ENCODE peak calls at places on chromosomes 1 and 21, in eight cellular contexts. One of them, this sample, is unnamed.

GRCh38 chr1:65068202-65069011 is 79.6 kb upstream of the AK4 start:
- DNase-seq in PC-3: peak
- DNase-seq in OCI-LY7: peak
- DNase-seq in MM.1S: peak
- DNase-seq in GM23338: peak
- DNase-seq in hepatocyte: peak
- DNase-seq in HCT116: no peak
- DNase-seq in SK-N-SH: peak
- DNase-seq in this sample: no peak

GRCh38 chr1:20462397-20462796 is 23.6 kb downstream of the CAMK2N1 start:
- DNase-seq in PC-3: no peak
- DNase-seq in OCI-LY7: no peak
- DNase-seq in MM.1S: no peak
- DNase-seq in GM23338: no peak
- DNase-seq in hepatocyte: no peak
- DNase-seq in HCT116: no peak
- DNase-seq in SK-N-SH: no peak
- DNase-seq in this sample: no peak

GRCh38 chr1:77292551-77292950 is 10.7 kb downstream of the AK5 start:
- DNase-seq in PC-3: no peak
- DNase-seq in OCI-LY7: no peak
- DNase-seq in MM.1S: no peak
- DNase-seq in GM23338: no peak
- DNase-seq in hepatocyte: no peak
- DNase-seq in HCT116: no peak
- DNase-seq in SK-N-SH: no peak
- DNase-seq in this sample: no peak

GRCh38 chr1:41648230-41648629 is 163.7 kb upstream of the EDN2 start:
- DNase-seq in PC-3: no peak
- DNase-seq in OCI-LY7: no peak
- DNase-seq in MM.1S: no peak
- DNase-seq in GM23338: no peak
- DNase-seq in hepatocyte: no peak
- DNase-seq in HCT116: no peak
- DNase-seq in SK-N-SH: no peak
- DNase-seq in this sample: no peak

GRCh38 chr21:45260191-45260795 is 27.4 kb downstream of the POFUT2 start:
- DNase-seq in PC-3: no peak
- DNase-seq in OCI-LY7: no peak
- DNase-seq in MM.1S: no peak
- DNase-seq in GM23338: no peak
- DNase-seq in hepatocyte: no peak
- DNase-seq in HCT116: no peak
- DNase-seq in SK-N-SH: peak
- DNase-seq in this sample: no peak

GRCh38 chr1:202286622-202287097 is 55.1 kb downstream of the UBE2T start:
- DNase-seq in PC-3: peak
- DNase-seq in OCI-LY7: no peak
- DNase-seq in MM.1S: no peak
- DNase-seq in GM23338: no peak
- DNase-seq in hepatocyte: no peak
- DNase-seq in HCT116: no peak
- DNase-seq in SK-N-SH: no peak
- DNase-seq in this sample: no peak

GRCh38 chr1:64263335-64263734 is 59.9 kb downstream of the UBE2U start:
- DNase-seq in PC-3: peak
- DNase-seq in OCI-LY7: no peak
- DNase-seq in MM.1S: no peak
- DNase-seq in GM23338: no peak
- DNase-seq in hepatocyte: no peak
- DNase-seq in HCT116: no peak
- DNase-seq in SK-N-SH: no peak
- DNase-seq in this sample: no peak

GRCh38 chr1:55893155-55893554 is 678.0 kb upstream of the USP24 start:
- DNase-seq in PC-3: peak
- DNase-seq in OCI-LY7: peak
- DNase-seq in MM.1S: peak
- DNase-seq in GM23338: peak
- DNase-seq in hepatocyte: peak
- DNase-seq in HCT116: peak
- DNase-seq in SK-N-SH: no peak
- DNase-seq in this sample: peak

GRCh38 chr1:15684468-15685283 is 556 bp downstream of the PLEKHM2 start:
- DNase-seq in PC-3: no peak
- DNase-seq in OCI-LY7: peak
- DNase-seq in MM.1S: peak
- DNase-seq in GM23338: peak
- DNase-seq in hepatocyte: peak
- DNase-seq in HCT116: no peak
- DNase-seq in SK-N-SH: peak
- DNase-seq in this sample: peak

GRCh38 chr1:240820816-240821215 is 208.9 kb upstream of the GREM2 start:
- DNase-seq in PC-3: no peak
- DNase-seq in OCI-LY7: no peak
- DNase-seq in MM.1S: no peak
- DNase-seq in GM23338: no peak
- DNase-seq in hepatocyte: no peak
- DNase-seq in HCT116: no peak
- DNase-seq in SK-N-SH: no peak
- DNase-seq in this sample: no peak

GRCh38 chr1:3664700-3665375 is 12.5 kb downstream of the TP73 start:
- DNase-seq in PC-3: no peak
- DNase-seq in OCI-LY7: no peak
- DNase-seq in MM.1S: no peak
- DNase-seq in GM23338: no peak
- DNase-seq in hepatocyte: no peak
- DNase-seq in HCT116: no peak
- DNase-seq in SK-N-SH: no peak
- DNase-seq in this sample: no peak

GRCh38 chr1:7539772-7540175 is 231.3 kb upstream of the VAMP3 start:
- DNase-seq in PC-3: peak
- DNase-seq in OCI-LY7: no peak
- DNase-seq in MM.1S: peak
- DNase-seq in GM23338: peak
- DNase-seq in hepatocyte: peak
- DNase-seq in HCT116: peak
- DNase-seq in SK-N-SH: no peak
- DNase-seq in this sample: peak

GRCh38 chr1:234206651-234207284 is 166.5 kb upstream of the COA6 start:
- DNase-seq in PC-3: peak
- DNase-seq in OCI-LY7: no peak
- DNase-seq in MM.1S: no peak
- DNase-seq in GM23338: no peak
- DNase-seq in hepatocyte: no peak
- DNase-seq in HCT116: peak
- DNase-seq in SK-N-SH: no peak
- DNase-seq in this sample: no peak

GRCh38 chr1:34846265-34846664 is 13.3 kb downstream of the SMIM12 start:
- DNase-seq in PC-3: no peak
- DNase-seq in OCI-LY7: no peak
- DNase-seq in MM.1S: no peak
- DNase-seq in GM23338: no peak
- DNase-seq in hepatocyte: no peak
- DNase-seq in HCT116: no peak
- DNase-seq in SK-N-SH: no peak
- DNase-seq in this sample: no peak

GRCh38 chr1:63557365-63557987 is 34.2 kb downstream of the EFCAB7 start:
- DNase-seq in PC-3: peak
- DNase-seq in OCI-LY7: peak
- DNase-seq in MM.1S: peak
- DNase-seq in GM23338: peak
- DNase-seq in hepatocyte: peak
- DNase-seq in HCT116: peak
- DNase-seq in SK-N-SH: peak
- DNase-seq in this sample: peak

GRCh38 chr1:70025052-70025451 is 180.3 kb downstream of the LRRC40 start:
- DNase-seq in PC-3: no peak
- DNase-seq in OCI-LY7: no peak
- DNase-seq in MM.1S: no peak
- DNase-seq in GM23338: no peak
- DNase-seq in hepatocyte: no peak
- DNase-seq in HCT116: no peak
- DNase-seq in SK-N-SH: no peak
- DNase-seq in this sample: no peak

GRCh38 chr1:214002472-214002871 is 14.7 kb downstream of the PROX1 start:
- DNase-seq in PC-3: peak
- DNase-seq in OCI-LY7: no peak
- DNase-seq in MM.1S: no peak
- DNase-seq in GM23338: no peak
- DNase-seq in hepatocyte: peak
- DNase-seq in HCT116: no peak
- DNase-seq in SK-N-SH: no peak
- DNase-seq in this sample: no peak

GRCh38 chr1:39136635-39137034 is 67.9 kb upstream of the MACF1 start:
- DNase-seq in PC-3: peak
- DNase-seq in OCI-LY7: no peak
- DNase-seq in MM.1S: no peak
- DNase-seq in GM23338: no peak
- DNase-seq in hepatocyte: no peak
- DNase-seq in HCT116: no peak
- DNase-seq in SK-N-SH: no peak
- DNase-seq in this sample: no peak

DNA sequence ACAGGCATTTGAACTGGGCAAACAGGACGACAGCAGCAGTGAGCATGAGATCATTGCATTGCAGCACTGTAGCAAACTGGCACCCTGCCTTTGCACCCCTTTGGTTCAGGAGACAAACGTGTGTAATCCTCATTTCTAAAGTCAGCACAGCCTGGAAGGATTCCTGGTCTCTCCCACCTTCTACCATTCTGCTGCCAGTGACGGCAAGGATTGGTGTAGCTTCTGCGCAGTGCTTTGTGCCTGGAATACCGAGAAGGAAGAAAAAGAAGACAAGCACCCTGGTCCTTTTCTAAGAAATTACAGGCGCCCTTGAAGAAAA is 805.3 kb downstream of the USP25 start:
- DNase-seq in PC-3: peak
- DNase-seq in OCI-LY7: no peak
- DNase-seq in MM.1S: no peak
- DNase-seq in GM23338: no peak
- DNase-seq in hepatocyte: no peak
- DNase-seq in HCT116: no peak
- DNase-seq in SK-N-SH: peak
- DNase-seq in this sample: peak
- TF ChIP-seq EZH2phosphoT487 in PC-3: no peak
- TF ChIP-seq EZH2phosphoT487 in OCI-LY7: no peak
- TF ChIP-seq EZH2phosphoT487 in MM.1S: no peak
- TF ChIP-seq EZH2phosphoT487 in GM23338: no peak
- TF ChIP-seq EZH2phosphoT487 in hepatocyte: no peak
- TF ChIP-seq EZH2phosphoT487 in HCT116: no peak
- TF ChIP-seq EZH2phosphoT487 in SK-N-SH: no peak
- TF ChIP-seq EZH2phosphoT487 in this sample: no peak

DNA sequence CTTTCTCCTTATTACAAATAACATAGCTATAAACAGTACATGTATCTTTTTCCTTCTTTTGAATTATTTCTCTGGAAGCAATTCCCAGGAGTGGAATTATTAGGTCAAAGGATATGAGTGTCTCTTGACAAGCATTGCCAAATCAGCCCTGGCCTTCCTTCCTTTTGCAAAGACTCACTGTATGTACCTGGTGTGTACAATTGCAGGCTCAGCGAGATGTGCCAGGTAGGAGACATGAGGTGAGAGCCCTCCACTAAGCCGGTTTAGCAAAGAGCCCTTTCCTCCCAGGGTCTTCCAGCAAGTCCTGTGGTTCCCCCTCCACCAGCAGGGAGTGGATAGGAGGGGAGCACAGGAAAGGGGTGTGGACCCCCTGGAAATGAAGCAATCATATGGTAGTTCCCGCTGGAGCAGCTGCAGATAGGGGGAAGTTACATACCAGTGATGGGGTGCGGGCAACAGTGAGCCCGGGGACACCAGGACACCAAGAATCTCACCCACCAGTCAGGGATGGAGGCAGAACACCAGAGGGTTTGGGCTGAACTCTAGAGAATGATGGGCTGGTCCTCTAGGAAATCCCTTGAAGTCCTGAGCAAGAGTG is 18.3 kb downstream of the RCSD1 start:
- DNase-seq in PC-3: no peak
- DNase-seq in OCI-LY7: no peak
- DNase-seq in MM.1S: no peak
- DNase-seq in GM23338: no peak
- DNase-seq in hepatocyte: no peak
- DNase-seq in HCT116: no peak
- DNase-seq in SK-N-SH: no peak
- DNase-seq in this sample: no peak
- H3K4me3 ChIP-seq in PC-3: no peak
- H3K4me3 ChIP-seq in OCI-LY7: no peak
- H3K4me3 ChIP-seq in MM.1S: no peak
- H3K4me3 ChIP-seq in GM23338: no peak
- H3K4me3 ChIP-seq in hepatocyte: no peak
- H3K4me3 ChIP-seq in HCT116: no peak
- H3K4me3 ChIP-seq in SK-N-SH: no peak
- H3K4me3 ChIP-seq in this sample: no peak

DNA sequence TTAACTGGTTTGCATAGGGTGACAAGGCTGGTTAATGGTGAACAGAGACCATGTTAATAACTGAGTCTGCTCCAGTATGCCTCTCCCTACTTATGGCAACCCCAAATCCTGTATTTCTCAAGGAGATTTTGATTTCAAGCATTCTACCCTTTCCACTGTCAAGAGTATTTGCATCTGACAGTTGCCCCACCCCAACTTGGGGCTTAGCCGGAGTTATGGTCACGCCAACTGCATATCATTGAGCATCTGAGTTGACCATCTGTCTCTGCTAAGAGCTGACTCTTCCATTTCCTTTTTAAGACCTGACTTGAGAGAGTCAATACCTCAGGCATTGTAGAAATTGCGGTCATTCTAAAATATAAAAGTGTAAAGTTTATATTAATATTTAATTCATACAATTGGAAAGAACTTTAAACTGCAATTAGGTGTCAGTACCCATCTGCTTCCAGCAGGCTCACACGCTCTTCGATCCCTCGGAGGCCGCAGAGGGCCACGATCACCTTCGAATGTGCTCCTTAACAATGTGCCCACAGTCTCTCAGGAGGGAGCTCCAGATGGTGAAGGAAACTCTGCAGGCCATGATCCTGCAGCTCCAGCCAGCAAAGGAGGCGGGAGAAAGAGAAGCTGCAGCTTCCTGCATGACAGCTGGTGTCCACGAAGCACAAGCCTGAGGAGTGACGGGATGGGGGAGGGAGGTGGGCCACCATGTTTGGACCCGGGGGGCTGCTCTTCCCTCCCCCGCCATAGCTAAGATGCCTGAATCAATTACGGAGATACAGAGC is 409.8 kb downstream of the DISC1 start:
- DNase-seq in PC-3: no peak
- DNase-seq in OCI-LY7: no peak
- DNase-seq in MM.1S: no peak
- DNase-seq in GM23338: peak
- DNase-seq in hepatocyte: no peak
- DNase-seq in HCT116: no peak
- DNase-seq in SK-N-SH: no peak
- DNase-seq in this sample: no peak
- TF ChIP-seq CTCF in PC-3: no peak
- TF ChIP-seq CTCF in OCI-LY7: no peak
- TF ChIP-seq CTCF in MM.1S: no peak
- TF ChIP-seq CTCF in GM23338: no peak
- TF ChIP-seq CTCF in hepatocyte: no peak
- TF ChIP-seq CTCF in HCT116: no peak
- TF ChIP-seq CTCF in SK-N-SH: no peak
- TF ChIP-seq CTCF in this sample: no peak

GRCh38 chr1:155334980-155335379 is 14.3 kb downstream of the RUSC1 start:
- DNase-seq in PC-3: no peak
- DNase-seq in OCI-LY7: no peak
- DNase-seq in MM.1S: no peak
- DNase-seq in GM23338: no peak
- DNase-seq in hepatocyte: no peak
- DNase-seq in HCT116: no peak
- DNase-seq in SK-N-SH: no peak
- DNase-seq in this sample: no peak

GRCh38 chr1:155339515-155340111 is 18.9 kb downstream of the RUSC1 start:
- DNase-seq in PC-3: no peak
- DNase-seq in OCI-LY7: no peak
- DNase-seq in MM.1S: no peak
- DNase-seq in GM23338: no peak
- DNase-seq in hepatocyte: no peak
- DNase-seq in HCT116: no peak
- DNase-seq in SK-N-SH: no peak
- DNase-seq in this sample: no peak
- TF ChIP-seq EZH2phosphoT487 in PC-3: no peak
- TF ChIP-seq EZH2phosphoT487 in OCI-LY7: no peak
- TF ChIP-seq EZH2phosphoT487 in MM.1S: no peak
- TF ChIP-seq EZH2phosphoT487 in GM23338: no peak
- TF ChIP-seq EZH2phosphoT487 in hepatocyte: no peak
- TF ChIP-seq EZH2phosphoT487 in HCT116: no peak
- TF ChIP-seq EZH2phosphoT487 in SK-N-SH: no peak
- TF ChIP-seq EZH2phosphoT487 in this sample: no peak